ENCODE peak calls at places on chromosomes 2 and 18, in eight cellular contexts. S, A, Y, L, P, M, O and D are unnamed samples.

GRCh38 chr18:77096936-77097886 is 35.4 kb downstream of the MBP start:
- DNase-seq in S (no peak), M (no peak), O (no peak), L (no peak), Y (no peak), A (no peak), P (no peak), D (no peak)

GRCh38 chr2:241815477-241816430 is 6.8 kb downstream of the NEU4 start:
- DNase-seq in S (peak; percentile 60), O (no peak), P (no peak), Y (no peak), M (no peak), L (no peak), A (no peak), D (peak; percentile 90)

GRCh38 chr2:238141541-238142318 is 3.3 kb downstream of the KLHL30 start:
- DNase-seq in L (no peak), P (peak; percentile 42), A (no peak), Y (peak; percentile 39), O (peak; percentile 75), S (no peak), M (no peak), D (no peak)

GRCh38 chr2:131156452-131157149 is 51.5 kb downstream of the PLEKHB2 start:
- DNase-seq in Y (no peak), A (peak; percentile 37), P (no peak), M (no peak), O (no peak), S (no peak), L (no peak), D (no peak)

GRCh38 chr2:159267926-159268325 is 18.6 kb downstream of the WDSUB1 start:
- DNase-seq in S (no peak), M (peak; percentile 16), L (no peak), P (no peak), Y (no peak), O (no peak), A (no peak), D (no peak)

GRCh38 chr2:157473585-157473984 is 29.7 kb upstream of the CYTIP start:
- DNase-seq in P (no peak), S (no peak), M (no peak), Y (no peak), A (no peak), L (no peak), O (no peak), D (no peak)

GRCh38 chr2:204574473-204574872 is 29.2 kb downstream of the PARD3B start:
- DNase-seq in L (no peak), M (peak; percentile 39), P (no peak), O (no peak), S (no peak), A (no peak), Y (no peak), D (no peak)

GRCh38 chr2:129761569-129762021 is 217.9 kb upstream of the RAB6C start:
- DNase-seq in L (no peak), A (no peak), O (no peak), P (no peak), M (no peak), Y (no peak), S (no peak), D (peak; percentile 75)

GRCh38 chr2:8252997-8253694 is 428.7 kb upstream of the ID2 start:
- DNase-seq in P (no peak), A (peak; percentile 81), L (no peak), S (no peak), O (no peak), M (no peak), Y (no peak), D (no peak)

GRCh38 chr18:6616981-6617380 is 112.5 kb upstream of the ARHGAP28 start:
- DNase-seq in M (peak; percentile 41), S (no peak), L (no peak), P (no peak), A (no peak), Y (no peak), O (no peak), D (no peak)
- TF ChIP-seq CTCF in M (no peak), S (no peak), L (no peak), P (no peak), A (no peak), Y (no peak), O (no peak), D (no peak)

DNA sequence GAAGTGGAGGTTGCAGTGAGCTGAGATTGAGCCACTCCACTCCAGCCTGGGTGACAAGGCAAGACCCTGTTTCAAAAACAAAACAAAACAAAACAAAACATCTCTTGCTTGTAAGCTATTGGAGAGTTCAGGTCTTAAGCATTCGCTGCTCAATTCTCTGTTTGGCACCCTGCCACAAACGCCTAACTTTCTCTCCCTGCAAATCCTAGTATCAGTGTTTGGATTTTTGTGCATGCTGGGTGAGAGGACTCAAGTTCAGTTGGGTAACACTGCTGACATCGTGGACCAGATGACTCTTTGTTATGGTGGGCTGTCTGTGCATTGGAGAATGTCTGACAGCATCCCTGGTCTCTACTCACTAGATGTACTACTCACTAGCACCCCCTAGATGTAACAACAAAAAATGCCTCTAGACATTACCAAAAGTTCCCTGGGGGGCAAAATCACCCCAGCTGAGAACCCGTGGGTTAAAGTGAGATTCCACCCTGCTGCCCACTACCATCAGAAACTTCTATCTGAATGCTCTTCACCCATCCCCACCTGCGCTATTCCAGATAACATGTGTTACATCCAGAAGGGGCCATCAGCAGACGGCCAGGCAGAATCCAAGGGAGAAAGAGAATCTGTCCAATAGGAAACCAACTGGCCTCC is 50.9 kb downstream of the CACNB4 start:
- DNase-seq in Y (no peak), A (peak; percentile 58), P (no peak), L (no peak), O (no peak), M (no peak), S (no peak), D (no peak)
- TF ChIP-seq CTCF in Y (no peak), A (peak; percentile 55), P (peak; percentile 49), L (peak; percentile 57), O (peak; percentile 19), M (no peak), S (no peak), D (peak; percentile 65)

GRCh38 chr2:173397539-173397938 is 42.9 kb downstream of the CDCA7 start:
- DNase-seq in S (no peak), A (peak; percentile 5), L (no peak), Y (no peak), M (no peak), O (no peak), P (no peak), D (no peak)
- TF ChIP-seq CTCF in S (no peak), A (no peak), L (no peak), Y (peak; percentile 16), M (no peak), O (no peak), P (no peak), D (no peak)

GRCh38 chr2:30979822-30980245 is 158.4 kb downstream of the GALNT14 start:
- DNase-seq in A (no peak), M (peak; percentile 13), O (no peak), Y (no peak), L (no peak), S (no peak), P (peak; percentile 39), D (no peak)
- TF ChIP-seq CTCF in A (no peak), M (no peak), O (no peak), Y (no peak), L (no peak), S (no peak), P (peak; percentile 46), D (peak; percentile 41)

DNA sequence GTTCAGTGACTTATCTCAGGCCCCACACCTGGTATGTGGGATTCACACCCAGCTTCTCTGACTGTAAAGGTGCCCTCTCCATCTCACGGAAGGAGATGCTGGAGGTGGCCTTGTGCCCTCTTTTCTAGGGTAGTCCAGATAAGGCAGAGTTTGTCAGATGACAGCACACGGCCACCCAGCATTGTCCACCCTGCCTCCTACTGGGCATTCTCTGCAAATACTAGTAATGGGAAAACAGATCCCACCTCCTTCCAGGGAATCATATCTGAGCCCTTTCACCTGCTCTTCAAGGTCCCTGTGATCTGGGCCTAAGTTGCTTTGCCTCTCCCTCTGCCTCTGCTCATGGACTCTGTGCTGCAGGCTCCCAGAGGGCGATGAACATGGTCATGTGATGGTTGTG is 214.7 kb downstream of the CLIP4 start:
- DNase-seq in A (peak; percentile 13), M (no peak), O (no peak), Y (no peak), P (no peak), L (no peak), S (no peak), D (no peak)
- TF ChIP-seq CTCF in A (peak; percentile 41), M (peak; percentile 11), O (peak; percentile 22), Y (no peak), P (peak; percentile 28), L (peak; percentile 30), S (no peak), D (peak; percentile 32)

GRCh38 chr2:3656762-3657691 is 973 bp upstream of the ALLC start:
- DNase-seq in Y (no peak), L (no peak), O (no peak), A (peak; percentile 63), P (no peak), M (peak; percentile 7), S (no peak), D (peak; percentile 60)
- TF ChIP-seq CTCF in Y (no peak), L (no peak), O (no peak), A (no peak), P (no peak), M (no peak), S (no peak), D (no peak)

DNA sequence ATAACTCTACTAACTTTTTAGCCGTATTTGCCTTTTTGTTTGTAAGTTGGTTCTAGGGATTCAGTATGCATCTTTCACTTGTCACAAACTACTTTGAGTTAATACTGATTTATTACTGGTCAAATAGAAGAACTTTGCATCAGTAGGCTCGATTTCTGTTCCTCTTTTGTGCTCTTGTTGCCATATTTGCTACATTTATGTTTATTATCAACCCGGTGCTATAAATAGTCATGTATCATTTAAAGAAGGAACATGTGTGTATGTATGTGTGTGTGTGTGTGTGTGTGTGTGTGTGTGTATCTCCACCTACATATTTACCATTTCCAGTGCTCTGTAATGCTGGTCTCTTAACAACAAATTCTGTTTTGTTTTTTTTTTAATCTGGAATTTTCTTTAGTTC is 79.6 kb upstream of the B3GNT7 start:
- DNase-seq in S (no peak), Y (no peak), O (no peak), M (no peak), A (peak; percentile 70), L (no peak), P (no peak), D (no peak)
- TF ChIP-seq CTCF in S (no peak), Y (no peak), O (no peak), M (no peak), A (no peak), L (no peak), P (no peak), D (no peak)

GRCh38 chr2:201258666-201258999 is 1.7 kb upstream of the CASP8 start:
- DNase-seq in Y (no peak), A (no peak), O (no peak), M (no peak), P (no peak), L (no peak), S (no peak), D (no peak)
- TF ChIP-seq CTCF in Y (no peak), A (no peak), O (no peak), M (no peak), P (peak; percentile 2), L (no peak), S (no peak), D (peak; percentile 64)